ENCODE peak calls at places on chromosomes 12 and 14, in seven cellular contexts. One of them, this sample, is unnamed.

GRCh38 chr14:58944957-58945356 is 243.5 kb upstream of the DAAM1 start:
- DNase-seq in ovary: no peak
- DNase-seq in AG09309: no peak
- DNase-seq in fibroblast of pulmonary artery: no peak
- DNase-seq in OCI-LY7: no peak
- DNase-seq in neural progenitor cell: no peak
- DNase-seq in testis: no peak
- DNase-seq in this sample: no peak

GRCh38 chr12:15193927-15194326 is 27.3 kb downstream of the RERG start:
- DNase-seq in OCI-LY7: no peak
- DNase-seq in fibroblast of pulmonary artery: no peak
- DNase-seq in testis: no peak
- DNase-seq in AG09309: no peak
- DNase-seq in neural progenitor cell: no peak
- DNase-seq in ovary: peak
- DNase-seq in this sample: no peak

GRCh38 chr14:73795974-73796373 is 55.7 kb upstream of the PTGR2 start:
- DNase-seq in ovary: no peak
- DNase-seq in neural progenitor cell: no peak
- DNase-seq in AG09309: no peak
- DNase-seq in testis: no peak
- DNase-seq in fibroblast of pulmonary artery: no peak
- DNase-seq in OCI-LY7: no peak
- DNase-seq in this sample: peak

GRCh38 chr14:92645841-92646478 is 102.5 kb downstream of the LGMN start:
- DNase-seq in fibroblast of pulmonary artery: peak
- DNase-seq in testis: no peak
- DNase-seq in AG09309: peak
- DNase-seq in neural progenitor cell: no peak
- DNase-seq in ovary: no peak
- DNase-seq in OCI-LY7: no peak
- DNase-seq in this sample: peak

GRCh38 chr12:19971396-19971802 is 396.9 kb upstream of the PDE3A start:
- DNase-seq in fibroblast of pulmonary artery: peak
- DNase-seq in ovary: no peak
- DNase-seq in OCI-LY7: no peak
- DNase-seq in testis: no peak
- DNase-seq in AG09309: no peak
- DNase-seq in neural progenitor cell: peak
- DNase-seq in this sample: peak

GRCh38 chr14:77088219-77088618 is 9.8 kb upstream of the CIPC start:
- DNase-seq in OCI-LY7: no peak
- DNase-seq in neural progenitor cell: peak
- DNase-seq in fibroblast of pulmonary artery: no peak
- DNase-seq in testis: no peak
- DNase-seq in ovary: no peak
- DNase-seq in AG09309: no peak
- DNase-seq in this sample: no peak

GRCh38 chr12:104671407-104672095 is 214.8 kb downstream of the CHST11 start:
- DNase-seq in fibroblast of pulmonary artery: peak
- DNase-seq in testis: peak
- DNase-seq in OCI-LY7: peak
- DNase-seq in ovary: peak
- DNase-seq in AG09309: peak
- DNase-seq in neural progenitor cell: no peak
- DNase-seq in this sample: peak

GRCh38 chr12:106957617-106958016 is 1.9 kb downstream of the TMEM263 start:
- DNase-seq in neural progenitor cell: no peak
- DNase-seq in fibroblast of pulmonary artery: no peak
- DNase-seq in ovary: no peak
- DNase-seq in OCI-LY7: peak
- DNase-seq in testis: no peak
- DNase-seq in AG09309: no peak
- DNase-seq in this sample: peak

GRCh38 chr14:63308723-63309317 is 9.9 kb downstream of the GPHB5 start:
- DNase-seq in testis: no peak
- DNase-seq in AG09309: no peak
- DNase-seq in fibroblast of pulmonary artery: peak
- DNase-seq in OCI-LY7: peak
- DNase-seq in ovary: no peak
- DNase-seq in neural progenitor cell: peak
- DNase-seq in this sample: peak

GRCh38 chr12:63387736-63388135 is 236.7 kb upstream of the AVPR1A start:
- DNase-seq in fibroblast of pulmonary artery: no peak
- DNase-seq in AG09309: no peak
- DNase-seq in neural progenitor cell: no peak
- DNase-seq in testis: no peak
- DNase-seq in OCI-LY7: no peak
- DNase-seq in ovary: no peak
- DNase-seq in this sample: no peak

GRCh38 chr12:68559984-68560822 is 50.5 kb upstream of the RAP1B start:
- DNase-seq in ovary: no peak
- DNase-seq in testis: peak
- DNase-seq in OCI-LY7: no peak
- DNase-seq in AG09309: no peak
- DNase-seq in fibroblast of pulmonary artery: no peak
- DNase-seq in neural progenitor cell: peak
- DNase-seq in this sample: peak

GRCh38 chr14:57319636-57320035 is 50.9 kb downstream of the AP5M1 start:
- DNase-seq in OCI-LY7: no peak
- DNase-seq in testis: no peak
- DNase-seq in AG09309: no peak
- DNase-seq in neural progenitor cell: no peak
- DNase-seq in ovary: no peak
- DNase-seq in fibroblast of pulmonary artery: no peak
- DNase-seq in this sample: no peak

GRCh38 chr12:41496009-41496408 is 307.9 kb downstream of the PDZRN4 start:
- DNase-seq in testis: no peak
- DNase-seq in ovary: no peak
- DNase-seq in fibroblast of pulmonary artery: no peak
- DNase-seq in neural progenitor cell: no peak
- DNase-seq in OCI-LY7: no peak
- DNase-seq in AG09309: no peak
- DNase-seq in this sample: no peak

GRCh38 chr14:90193925-90194324 is 62.4 kb upstream of the PSMC1 start:
- DNase-seq in neural progenitor cell: peak
- DNase-seq in fibroblast of pulmonary artery: peak
- DNase-seq in testis: no peak
- DNase-seq in OCI-LY7: peak
- DNase-seq in AG09309: no peak
- DNase-seq in ovary: no peak
- DNase-seq in this sample: no peak

GRCh38 chr12:84585996-84586395 is 326.6 kb downstream of the SLC6A15 start:
- DNase-seq in neural progenitor cell: no peak
- DNase-seq in AG09309: peak
- DNase-seq in testis: no peak
- DNase-seq in ovary: no peak
- DNase-seq in OCI-LY7: no peak
- DNase-seq in fibroblast of pulmonary artery: no peak
- DNase-seq in this sample: no peak

GRCh38 chr12:27756670-27757069 is 23.4 kb upstream of the KLHL42 start:
- DNase-seq in fibroblast of pulmonary artery: no peak
- DNase-seq in OCI-LY7: no peak
- DNase-seq in neural progenitor cell: no peak
- DNase-seq in AG09309: no peak
- DNase-seq in ovary: no peak
- DNase-seq in testis: no peak
- DNase-seq in this sample: no peak

GRCh38 chr14:97104029-97104428 is 306.8 kb downstream of the VRK1 start:
- DNase-seq in AG09309: no peak
- DNase-seq in fibroblast of pulmonary artery: no peak
- DNase-seq in neural progenitor cell: no peak
- DNase-seq in ovary: no peak
- DNase-seq in testis: no peak
- DNase-seq in OCI-LY7: no peak
- DNase-seq in this sample: no peak

GRCh38 chr12:126688556-126688955 is 1578.4 kb upstream of the TMEM132C start:
- DNase-seq in ovary: no peak
- DNase-seq in OCI-LY7: no peak
- DNase-seq in neural progenitor cell: no peak
- DNase-seq in testis: no peak
- DNase-seq in AG09309: no peak
- DNase-seq in fibroblast of pulmonary artery: no peak
- DNase-seq in this sample: no peak

GRCh38 chr12:100672075-100672592 is 98.7 kb downstream of the GAS2L3 start:
- DNase-seq in AG09309: no peak
- DNase-seq in neural progenitor cell: peak
- DNase-seq in OCI-LY7: peak
- DNase-seq in fibroblast of pulmonary artery: no peak
- DNase-seq in ovary: no peak
- DNase-seq in testis: peak
- DNase-seq in this sample: no peak

GRCh38 chr14:49623941-49624806 is 3.6 kb downstream of the MGAT2 start:
- DNase-seq in ovary: no peak
- DNase-seq in OCI-LY7: peak
- DNase-seq in testis: no peak
- DNase-seq in fibroblast of pulmonary artery: no peak
- DNase-seq in AG09309: no peak
- DNase-seq in neural progenitor cell: no peak
- DNase-seq in this sample: no peak

GRCh38 chr14:95482967-95483842 is 33.2 kb downstream of the SYNE3 start:
- DNase-seq in testis: peak
- DNase-seq in neural progenitor cell: no peak
- DNase-seq in AG09309: peak
- DNase-seq in fibroblast of pulmonary artery: peak
- DNase-seq in OCI-LY7: no peak
- DNase-seq in ovary: peak
- DNase-seq in this sample: peak

DNA sequence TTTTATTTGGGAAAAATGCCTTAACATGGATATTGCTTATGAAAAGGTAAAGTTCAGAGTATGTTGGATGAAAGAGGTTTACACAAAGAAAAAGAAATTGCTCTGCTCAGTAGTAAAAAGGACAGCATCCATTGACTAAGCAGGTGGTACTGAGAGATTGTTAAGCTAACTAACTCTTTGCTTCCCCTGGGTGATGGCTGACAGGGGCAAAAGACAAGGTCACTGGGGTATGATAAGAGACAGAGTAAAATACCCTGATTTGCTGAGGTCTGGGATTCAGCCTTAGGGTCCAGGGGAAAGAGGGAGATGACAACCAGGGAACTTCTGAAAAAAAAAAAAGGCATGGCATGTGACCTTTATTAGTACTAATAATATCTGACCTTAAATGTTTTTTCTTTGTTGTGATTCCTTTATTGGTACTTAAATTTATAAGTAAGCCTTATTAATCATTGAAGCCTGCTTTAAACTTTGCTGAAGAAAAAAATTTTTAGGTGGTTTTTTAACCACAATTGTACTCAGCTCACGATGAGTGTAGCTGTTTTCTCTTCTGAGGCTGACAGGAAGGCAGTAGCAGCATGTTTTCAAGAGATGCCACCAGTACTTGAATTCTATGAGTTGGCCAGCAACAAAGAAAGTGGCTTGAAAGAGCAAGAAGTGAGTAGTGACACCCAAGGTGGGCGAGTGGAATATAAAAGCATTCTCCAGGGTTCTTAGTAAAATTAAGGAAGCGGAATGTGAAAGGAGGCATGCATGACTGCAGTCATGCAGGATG is 43.7 kb upstream of the KITLG start:
- DNase-seq in AG09309: no peak
- DNase-seq in ovary: no peak
- DNase-seq in fibroblast of pulmonary artery: no peak
- DNase-seq in testis: no peak
- DNase-seq in OCI-LY7: no peak
- DNase-seq in neural progenitor cell: peak
- DNase-seq in this sample: no peak
- H3K4me3 ChIP-seq in AG09309: no peak
- H3K4me3 ChIP-seq in ovary: no peak
- H3K4me3 ChIP-seq in fibroblast of pulmonary artery: no peak
- H3K4me3 ChIP-seq in testis: no peak
- H3K4me3 ChIP-seq in OCI-LY7: no peak
- H3K4me3 ChIP-seq in neural progenitor cell: no peak
- H3K4me3 ChIP-seq in this sample: no peak

DNA sequence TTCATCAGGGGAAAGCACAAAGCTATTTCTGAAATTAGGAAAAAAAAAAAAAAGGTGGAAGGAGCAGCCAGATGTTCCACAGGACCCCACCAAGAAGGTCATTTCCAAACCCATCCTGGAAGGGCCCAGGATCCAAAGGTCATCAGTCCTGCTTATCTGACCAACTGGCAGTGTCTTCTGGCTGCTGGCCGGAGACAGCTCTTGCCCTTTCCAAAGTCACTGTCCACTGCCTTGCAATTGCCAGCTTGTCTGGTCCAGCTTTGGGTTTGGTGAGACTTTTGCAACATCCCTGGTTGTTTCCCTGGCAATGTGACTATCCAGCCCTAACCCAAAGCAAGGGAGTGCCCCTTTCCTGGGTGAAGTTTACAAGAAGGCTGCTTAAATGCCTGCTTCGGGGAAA is 18.9 kb upstream of the HSPB8 start:
- DNase-seq in ovary: no peak
- DNase-seq in AG09309: no peak
- DNase-seq in neural progenitor cell: no peak
- DNase-seq in OCI-LY7: no peak
- DNase-seq in testis: no peak
- DNase-seq in fibroblast of pulmonary artery: no peak
- DNase-seq in this sample: no peak
- TF ChIP-seq CTCF in ovary: no peak
- TF ChIP-seq CTCF in AG09309: no peak
- TF ChIP-seq CTCF in neural progenitor cell: no peak
- TF ChIP-seq CTCF in OCI-LY7: no peak
- TF ChIP-seq CTCF in testis: no peak
- TF ChIP-seq CTCF in fibroblast of pulmonary artery: no peak
- TF ChIP-seq CTCF in this sample: no peak

GRCh38 chr12:109179927-109180326 is 63.5 kb downstream of the ACACB start:
- DNase-seq in neural progenitor cell: no peak
- DNase-seq in OCI-LY7: no peak
- DNase-seq in testis: no peak
- DNase-seq in fibroblast of pulmonary artery: no peak
- DNase-seq in AG09309: no peak
- DNase-seq in ovary: no peak
- DNase-seq in this sample: no peak
- H3K4me3 ChIP-seq in neural progenitor cell: no peak
- H3K4me3 ChIP-seq in OCI-LY7: no peak
- H3K4me3 ChIP-seq in testis: no peak
- H3K4me3 ChIP-seq in fibroblast of pulmonary artery: no peak
- H3K4me3 ChIP-seq in AG09309: no peak
- H3K4me3 ChIP-seq in ovary: no peak
- H3K4me3 ChIP-seq in this sample: no peak

GRCh38 chr12:130054803-130055202 is 107.5 kb upstream of the FZD10 start:
- DNase-seq in OCI-LY7: no peak
- DNase-seq in AG09309: no peak
- DNase-seq in ovary: no peak
- DNase-seq in testis: no peak
- DNase-seq in fibroblast of pulmonary artery: no peak
- DNase-seq in neural progenitor cell: no peak
- DNase-seq in this sample: no peak
- TF ChIP-seq CTCF in OCI-LY7: no peak
- TF ChIP-seq CTCF in AG09309: no peak
- TF ChIP-seq CTCF in ovary: no peak
- TF ChIP-seq CTCF in testis: no peak
- TF ChIP-seq CTCF in fibroblast of pulmonary artery: no peak
- TF ChIP-seq CTCF in neural progenitor cell: no peak
- TF ChIP-seq CTCF in this sample: no peak

GRCh38 chr14:68526420-68527105 is 266.3 kb downstream of the ZFP36L1 start:
- DNase-seq in AG09309: no peak
- DNase-seq in neural progenitor cell: no peak
- DNase-seq in ovary: no peak
- DNase-seq in testis: no peak
- DNase-seq in OCI-LY7: no peak
- DNase-seq in fibroblast of pulmonary artery: no peak
- DNase-seq in this sample: peak
- H3K4me3 ChIP-seq in AG09309: no peak
- H3K4me3 ChIP-seq in neural progenitor cell: no peak
- H3K4me3 ChIP-seq in ovary: no peak
- H3K4me3 ChIP-seq in testis: no peak
- H3K4me3 ChIP-seq in OCI-LY7: no peak
- H3K4me3 ChIP-seq in fibroblast of pulmonary artery: no peak
- H3K4me3 ChIP-seq in this sample: no peak

This sample was measured in fibroblast of the aortic adventitia.